ENCODE peak calls at places on chromosomes 1 and 21, in six cellular contexts. K is GM12891, D is esophagus squamous epithelium, Y is upper lobe of left lung, Q is uterus, S is lower leg skin. G is an unnamed sample.

GRCh38 chr1:193115629-193116227 is 6.1 kb upstream of the CDC73 start:
- DNase-seq in D (no peak), Q (no peak), Y (no peak), K (no peak), S (no peak), G (peak)

GRCh38 chr1:40546957-40547356 is 15.5 kb downstream of the ZNF684 start:
- DNase-seq in K (no peak), D (no peak), S (no peak), Q (no peak), Y (no peak), G (no peak)

GRCh38 chr1:6420594-6421042 is 899 bp upstream of the HES2 start:
- DNase-seq in S (no peak), Y (peak), K (no peak), Q (no peak), D (no peak), G (no peak)

GRCh38 chr1:185998391-185998790 is 264.2 kb downstream of the HMCN1 start:
- DNase-seq in S (no peak), D (no peak), Y (no peak), Q (no peak), K (no peak), G (no peak)

GRCh38 chr1:172326171-172326570 is 94.3 kb upstream of the C1orf105 start:
- DNase-seq in D (no peak), K (no peak), Y (no peak), Q (no peak), S (no peak), G (no peak)

GRCh38 chr1:13651279-13651678 is 48.7 kb upstream of the PRDM2 start:
- DNase-seq in K (no peak), S (no peak), Q (no peak), D (no peak), Y (no peak), G (no peak)

GRCh38 chr1:65412984-65413375 is 7.5 kb upstream of the LEPR start:
- DNase-seq in D (no peak), Y (no peak), K (no peak), S (no peak), Q (no peak), G (no peak)

GRCh38 chr1:54750596-54750995 is 13.7 kb downstream of the PARS2 start:
- DNase-seq in S (no peak), Q (no peak), Y (no peak), K (no peak), D (no peak), G (no peak)

GRCh38 chr1:172980456-172980855 is 70.3 kb downstream of the TNFSF18 start:
- DNase-seq in S (no peak), K (no peak), Y (no peak), Q (no peak), D (no peak), G (no peak)

GRCh38 chr1:208203127-208203847 is 40.9 kb downstream of the PLXNA2 start:
- DNase-seq in D (no peak), S (no peak), K (no peak), Q (no peak), Y (peak), G (no peak)

DNA sequence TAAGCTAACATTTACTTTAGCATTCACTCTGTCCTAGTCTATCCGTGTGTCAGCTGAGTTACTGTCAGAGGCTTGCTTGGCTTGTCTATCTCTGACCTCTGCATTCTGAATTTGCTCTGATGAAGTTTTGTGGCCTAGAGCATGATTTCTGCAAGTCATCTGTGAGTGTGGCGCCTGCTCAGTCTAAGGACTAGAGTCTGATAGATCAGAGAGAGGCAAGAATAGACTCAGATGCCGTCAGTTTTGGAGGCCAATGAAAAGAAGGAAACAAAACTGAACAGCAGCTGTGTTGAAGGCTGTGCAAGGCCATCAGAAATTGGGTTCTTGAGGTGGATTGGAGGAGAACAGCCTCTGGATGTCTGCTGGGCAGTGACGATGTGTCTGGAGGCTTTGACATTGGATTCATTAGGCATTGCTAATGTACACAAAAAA is 573.1 kb downstream of the USP25 start:
- DNase-seq in Y (no peak), D (no peak), S (peak), K (no peak), Q (peak), G (no peak)
- TF ChIP-seq POLR2A in Y (no peak), D (no peak), S (no peak), K (no peak), Q (peak), G (no peak)

GRCh38 chr1:202577381-202577780 is 132.9 kb downstream of the SYT2 start:
- DNase-seq in D (no peak), Q (no peak), K (no peak), S (no peak), Y (no peak), G (no peak)

GRCh38 chr1:202576816-202577215 is 133.4 kb downstream of the SYT2 start:
- DNase-seq in Q (no peak), Y (no peak), D (no peak), S (no peak), K (no peak), G (no peak)

GRCh38 chr1:202579806-202580205 is 130.4 kb downstream of the SYT2 start:
- DNase-seq in Y (no peak), Q (no peak), D (no peak), K (no peak), S (no peak), G (peak)

GRCh38 chr1:202578565-202578964 is 131.7 kb downstream of the SYT2 start:
- DNase-seq in D (no peak), Y (no peak), S (no peak), K (no peak), Q (no peak), G (no peak)

GRCh38 chr1:202578001-202578500 is 132.2 kb downstream of the SYT2 start:
- DNase-seq in Y (no peak), D (no peak), K (no peak), S (no peak), Q (no peak), G (no peak)
- TF ChIP-seq POLR2A in Y (no peak), D (no peak), K (no peak), S (no peak), Q (no peak), G (no peak)

GRCh38 chr1:35555212-35555584 is 2.0 kb downstream of the KIAA0319L start:
- DNase-seq in S (no peak), K (no peak), Y (no peak), D (no peak), Q (no peak), G (no peak)
- TF ChIP-seq POLR2A in S (no peak), K (no peak), Y (no peak), D (no peak), Q (no peak), G (no peak)

GRCh38 chr1:246583448-246584185 is 17.4 kb downstream of the CNST start:
- DNase-seq in D (no peak), K (no peak), S (no peak), Q (no peak), Y (no peak), G (no peak)
- TF ChIP-seq POLR2A in D (no peak), K (no peak), S (no peak), Q (no peak), Y (no peak), G (no peak)

GRCh38 chr1:10430216-10431064 is at the start of gene CENPS:
- DNase-seq in D (no peak), Y (peak), K (peak), S (peak), Q (peak), G (peak)
- TF ChIP-seq POLR2A in D (peak), Y (no peak), K (no peak), S (no peak), Q (no peak), G (peak)

GRCh38 chr1:160567858-160568682 is 11.2 kb downstream of the CD84 start:
- DNase-seq in K (no peak), Y (no peak), D (no peak), S (no peak), Q (no peak), G (no peak)
- TF ChIP-seq POLR2A in K (peak), Y (no peak), D (no peak), S (no peak), Q (no peak), G (no peak)

GRCh38 chr21:37593015-37593414 is 226.4 kb downstream of the DYRK1A start:
- DNase-seq in S (peak), K (no peak), Y (no peak), D (no peak), Q (no peak), G (no peak)
- TF ChIP-seq POLR2A in S (no peak), K (no peak), Y (no peak), D (no peak), Q (no peak), G (no peak)

DNA sequence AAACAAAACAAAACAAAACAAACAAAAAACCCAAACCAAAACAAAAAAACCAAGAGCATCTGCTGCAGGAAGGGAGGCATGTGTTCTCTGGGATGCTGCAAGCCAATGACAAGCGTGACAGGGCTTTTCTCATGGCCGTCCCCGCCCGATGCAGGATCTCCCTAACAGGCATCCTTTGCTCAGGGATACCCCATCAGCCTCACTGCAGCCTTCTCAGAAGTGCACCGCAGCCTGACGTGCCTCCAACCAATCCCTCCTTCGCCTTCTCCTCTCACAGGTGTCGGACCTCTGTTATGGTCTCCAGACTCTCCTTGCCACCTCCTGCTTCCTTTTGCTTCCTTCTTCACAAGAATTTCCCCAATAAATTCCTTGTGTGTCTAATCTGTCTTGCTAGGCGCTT is 147.2 kb downstream of the PCP4 start:
- DNase-seq in Q (no peak), Y (no peak), K (no peak), S (peak), D (no peak), G (no peak)
- TF ChIP-seq POLR2A in Q (no peak), Y (no peak), K (no peak), S (no peak), D (no peak), G (no peak)

GRCh38 chr1:77412794-77413530 is 131.1 kb downstream of the AK5 start:
- DNase-seq in Y (no peak), S (no peak), D (no peak), Q (no peak), K (no peak), G (no peak)
- TF ChIP-seq POLR2A in Y (no peak), S (no peak), D (no peak), Q (no peak), K (no peak), G (no peak)

G was measured in H54.